ENCODE peak calls at places on chromosomes 2 and 18, in seven cellular contexts. One of them, this sample, is unnamed.

GRCh38 chr18:56639094-56639361 is 636 bp upstream of the TXNL1 start:
- DNase-seq in transverse colon: no peak
- DNase-seq in uterus: no peak
- DNase-seq in HCT116: no peak
- DNase-seq in heart left ventricle: no peak
- DNase-seq in suprapubic skin: no peak
- DNase-seq in IMR-90: no peak
- DNase-seq in this sample: no peak

GRCh38 chr2:235594041-235594440 is 100.2 kb downstream of the AGAP1 start:
- DNase-seq in transverse colon: no peak
- DNase-seq in uterus: no peak
- DNase-seq in HCT116: peak; percentile 71
- DNase-seq in heart left ventricle: no peak
- DNase-seq in suprapubic skin: no peak
- DNase-seq in IMR-90: peak; percentile 89
- DNase-seq in this sample: no peak

GRCh38 chr2:72214429-72215143 is 66.9 kb upstream of the CYP26B1 start:
- DNase-seq in transverse colon: no peak
- DNase-seq in uterus: no peak
- DNase-seq in HCT116: no peak
- DNase-seq in heart left ventricle: no peak
- DNase-seq in suprapubic skin: no peak
- DNase-seq in IMR-90: peak; percentile 76
- DNase-seq in this sample: no peak

GRCh38 chr2:175462246-175462645 is 280.7 kb upstream of the ATP5MC3 start:
- DNase-seq in transverse colon: no peak
- DNase-seq in uterus: no peak
- DNase-seq in HCT116: no peak
- DNase-seq in heart left ventricle: no peak
- DNase-seq in suprapubic skin: no peak
- DNase-seq in IMR-90: no peak
- DNase-seq in this sample: no peak

GRCh38 chr2:174356347-174356746 is 21.6 kb downstream of the SP9 start:
- DNase-seq in transverse colon: no peak
- DNase-seq in uterus: no peak
- DNase-seq in HCT116: no peak
- DNase-seq in heart left ventricle: no peak
- DNase-seq in suprapubic skin: no peak
- DNase-seq in IMR-90: no peak
- DNase-seq in this sample: no peak

GRCh38 chr18:48806551-48807261 is 144.1 kb downstream of the SMAD7 start:
- DNase-seq in transverse colon: peak; percentile 26
- DNase-seq in uterus: peak; percentile 23
- DNase-seq in HCT116: peak; percentile 12
- DNase-seq in heart left ventricle: peak; percentile 64
- DNase-seq in suprapubic skin: peak; percentile 72
- DNase-seq in IMR-90: no peak
- DNase-seq in this sample: peak; percentile 13

GRCh38 chr2:27754831-27755230 is 16.7 kb upstream of the MRPL33 start:
- DNase-seq in transverse colon: no peak
- DNase-seq in uterus: no peak
- DNase-seq in HCT116: no peak
- DNase-seq in heart left ventricle: no peak
- DNase-seq in suprapubic skin: no peak
- DNase-seq in IMR-90: no peak
- DNase-seq in this sample: no peak

GRCh38 chr2:97781981-97782380 is 68.6 kb downstream of the ZAP70 start:
- DNase-seq in transverse colon: peak; percentile 78
- DNase-seq in uterus: no peak
- DNase-seq in HCT116: no peak
- DNase-seq in heart left ventricle: no peak
- DNase-seq in suprapubic skin: no peak
- DNase-seq in IMR-90: no peak
- DNase-seq in this sample: no peak

GRCh38 chr2:238019962-238020361 is 40.8 kb upstream of the SCLY start:
- DNase-seq in transverse colon: no peak
- DNase-seq in uterus: no peak
- DNase-seq in HCT116: no peak
- DNase-seq in heart left ventricle: no peak
- DNase-seq in suprapubic skin: no peak
- DNase-seq in IMR-90: no peak
- DNase-seq in this sample: no peak

GRCh38 chr2:79630060-79630459 is 117.2 kb downstream of the CTNNA2 start:
- DNase-seq in transverse colon: no peak
- DNase-seq in uterus: no peak
- DNase-seq in HCT116: no peak
- DNase-seq in heart left ventricle: no peak
- DNase-seq in suprapubic skin: no peak
- DNase-seq in IMR-90: no peak
- DNase-seq in this sample: no peak

GRCh38 chr2:239290618-239291504 is 110.0 kb downstream of the HDAC4 start:
- DNase-seq in transverse colon: peak; percentile 14
- DNase-seq in uterus: peak; percentile 14
- DNase-seq in HCT116: no peak
- DNase-seq in heart left ventricle: peak; percentile 73
- DNase-seq in suprapubic skin: peak; percentile 75
- DNase-seq in IMR-90: no peak
- DNase-seq in this sample: no peak

GRCh38 chr2:218005028-218005427 is 2.2 kb upstream of the TNS1 start:
- DNase-seq in transverse colon: no peak
- DNase-seq in uterus: no peak
- DNase-seq in HCT116: no peak
- DNase-seq in heart left ventricle: no peak
- DNase-seq in suprapubic skin: no peak
- DNase-seq in IMR-90: no peak
- DNase-seq in this sample: no peak

GRCh38 chr2:54528311-54528945 is 72.3 kb downstream of the SPTBN1 start:
- DNase-seq in transverse colon: no peak
- DNase-seq in uterus: no peak
- DNase-seq in HCT116: no peak
- DNase-seq in heart left ventricle: no peak
- DNase-seq in suprapubic skin: no peak
- DNase-seq in IMR-90: peak; percentile 60
- DNase-seq in this sample: no peak

GRCh38 chr2:120326048-120326447 is 19.9 kb upstream of the INHBB start:
- DNase-seq in transverse colon: no peak
- DNase-seq in uterus: no peak
- DNase-seq in HCT116: no peak
- DNase-seq in heart left ventricle: no peak
- DNase-seq in suprapubic skin: no peak
- DNase-seq in IMR-90: no peak
- DNase-seq in this sample: no peak

GRCh38 chr2:170298115-170298514 is 120.2 kb downstream of the MYO3B start:
- DNase-seq in transverse colon: no peak
- DNase-seq in uterus: no peak
- DNase-seq in HCT116: no peak
- DNase-seq in heart left ventricle: no peak
- DNase-seq in suprapubic skin: no peak
- DNase-seq in IMR-90: no peak
- DNase-seq in this sample: no peak

GRCh38 chr18:61282926-61283325 is 50.3 kb upstream of the CDH20 start:
- DNase-seq in transverse colon: no peak
- DNase-seq in uterus: no peak
- DNase-seq in HCT116: no peak
- DNase-seq in heart left ventricle: no peak
- DNase-seq in suprapubic skin: no peak
- DNase-seq in IMR-90: no peak
- DNase-seq in this sample: no peak

GRCh38 chr2:188870289-188870688 is 103.9 kb upstream of the COL3A1 start:
- DNase-seq in transverse colon: no peak
- DNase-seq in uterus: no peak
- DNase-seq in HCT116: no peak
- DNase-seq in heart left ventricle: no peak
- DNase-seq in suprapubic skin: no peak
- DNase-seq in IMR-90: peak; percentile 97
- DNase-seq in this sample: no peak

GRCh38 chr2:43569921-43570320 is 25.9 kb downstream of the THADA start:
- DNase-seq in transverse colon: no peak
- DNase-seq in uterus: no peak
- DNase-seq in HCT116: no peak
- DNase-seq in heart left ventricle: no peak
- DNase-seq in suprapubic skin: no peak
- DNase-seq in IMR-90: no peak
- DNase-seq in this sample: no peak

GRCh38 chr2:237291138-237291792 is 122.7 kb downstream of the COL6A3 start:
- DNase-seq in transverse colon: peak; percentile 87
- DNase-seq in uterus: peak; percentile 96
- DNase-seq in HCT116: peak; percentile 89
- DNase-seq in heart left ventricle: peak; percentile 98
- DNase-seq in suprapubic skin: peak; percentile 96
- DNase-seq in IMR-90: peak; percentile 98
- DNase-seq in this sample: peak; percentile 88

GRCh38 chr2:873027-873426 is 77.6 kb upstream of the SNTG2 start:
- DNase-seq in transverse colon: no peak
- DNase-seq in uterus: no peak
- DNase-seq in HCT116: no peak
- DNase-seq in heart left ventricle: no peak
- DNase-seq in suprapubic skin: peak; percentile 53
- DNase-seq in IMR-90: no peak
- DNase-seq in this sample: peak; percentile 11

GRCh38 chr2:870426-870825 is 80.2 kb upstream of the SNTG2 start:
- DNase-seq in transverse colon: no peak
- DNase-seq in uterus: no peak
- DNase-seq in HCT116: no peak
- DNase-seq in heart left ventricle: no peak
- DNase-seq in suprapubic skin: peak; percentile 20
- DNase-seq in IMR-90: no peak
- DNase-seq in this sample: peak; percentile 17

GRCh38 chr2:873651-874580 is 76.7 kb upstream of the SNTG2 start:
- DNase-seq in transverse colon: no peak
- DNase-seq in uterus: no peak
- DNase-seq in HCT116: no peak
- DNase-seq in heart left ventricle: no peak
- DNase-seq in suprapubic skin: peak; percentile 67
- DNase-seq in IMR-90: no peak
- DNase-seq in this sample: peak; percentile 20

GRCh38 chr2:871175-871727 is 79.4 kb upstream of the SNTG2 start:
- DNase-seq in transverse colon: no peak
- DNase-seq in uterus: no peak
- DNase-seq in HCT116: no peak
- DNase-seq in heart left ventricle: no peak
- DNase-seq in suprapubic skin: peak; percentile 48
- DNase-seq in IMR-90: no peak
- DNase-seq in this sample: peak; percentile 23

DNA sequence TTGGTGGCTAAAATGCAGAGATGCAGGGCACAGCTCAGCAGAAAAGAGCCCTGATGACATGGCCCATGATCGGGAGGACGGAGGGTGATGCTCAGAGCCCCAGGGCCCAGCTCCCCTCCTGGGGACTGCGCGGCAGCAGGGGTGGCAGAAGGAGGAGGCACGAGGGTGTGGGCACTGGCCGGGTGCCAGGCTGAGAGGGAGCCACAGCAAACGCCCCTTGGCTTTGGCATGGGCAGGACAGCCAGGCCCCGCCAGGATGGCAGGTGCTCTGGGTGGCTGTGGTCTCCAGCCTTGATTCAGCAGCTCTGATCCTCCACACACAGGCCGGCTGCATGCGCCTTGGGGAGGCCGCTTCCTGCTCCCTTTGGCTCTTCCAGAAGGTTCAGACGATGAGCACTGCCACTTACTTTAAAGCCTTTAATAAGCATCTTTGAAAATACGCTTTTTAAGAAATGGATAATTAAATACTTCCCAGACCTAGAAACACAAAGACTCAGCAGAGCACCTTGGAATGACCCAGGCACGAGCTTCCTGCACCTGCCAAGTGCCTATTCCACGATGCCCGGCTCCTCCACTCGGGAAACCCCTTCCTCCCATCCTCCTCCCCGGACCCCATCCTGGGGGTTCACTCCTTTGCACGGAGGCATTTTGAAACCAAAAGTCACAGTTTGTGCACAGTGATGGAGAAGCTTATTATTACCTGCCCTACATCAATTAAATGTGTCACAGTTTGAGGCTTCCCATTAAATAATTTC is 78.5 kb upstream of the SNTG2 start:
- DNase-seq in transverse colon: no peak
- DNase-seq in uterus: no peak
- DNase-seq in HCT116: no peak
- DNase-seq in heart left ventricle: no peak
- DNase-seq in suprapubic skin: peak; percentile 62
- DNase-seq in IMR-90: no peak
- DNase-seq in this sample: peak; percentile 19
- TF ChIP-seq POLR2A in transverse colon: no peak
- TF ChIP-seq POLR2A in uterus: no peak
- TF ChIP-seq POLR2A in HCT116: no peak
- TF ChIP-seq POLR2A in heart left ventricle: no peak
- TF ChIP-seq POLR2A in suprapubic skin: no peak
- TF ChIP-seq POLR2A in IMR-90: no peak
- TF ChIP-seq POLR2A in this sample: no peak

GRCh38 chr2:127373362-127374083 is 14.3 kb downstream of the MAP3K2 start:
- DNase-seq in transverse colon: no peak
- DNase-seq in uterus: no peak
- DNase-seq in HCT116: no peak
- DNase-seq in heart left ventricle: no peak
- DNase-seq in suprapubic skin: no peak
- DNase-seq in IMR-90: no peak
- DNase-seq in this sample: no peak
- H3K9me3 ChIP-seq in transverse colon: no peaks in the 10 kb centered on the region
- H3K9me3 ChIP-seq in uterus: no peaks in the 10 kb centered on the region
- H3K9me3 ChIP-seq in HCT116: no peaks in the 10 kb centered on the region
- H3K9me3 ChIP-seq in heart left ventricle: no peaks in the 10 kb centered on the region
- H3K9me3 ChIP-seq in suprapubic skin: peaks cover 8% of the 10 kb centered on the region
- H3K9me3 ChIP-seq in IMR-90: no peaks in the 10 kb centered on the region
- H3K9me3 ChIP-seq in this sample: peaks cover 28% of the 10 kb centered on the region

GRCh38 chr2:207483066-207483465 is 46.7 kb upstream of the CREB1 start:
- DNase-seq in transverse colon: no peak
- DNase-seq in uterus: no peak
- DNase-seq in HCT116: no peak
- DNase-seq in heart left ventricle: no peak
- DNase-seq in suprapubic skin: no peak
- DNase-seq in IMR-90: no peak
- DNase-seq in this sample: no peak
- TF ChIP-seq POLR2A in transverse colon: no peak
- TF ChIP-seq POLR2A in uterus: no peak
- TF ChIP-seq POLR2A in HCT116: no peak
- TF ChIP-seq POLR2A in heart left ventricle: no peak
- TF ChIP-seq POLR2A in suprapubic skin: no peak
- TF ChIP-seq POLR2A in IMR-90: no peak
- TF ChIP-seq POLR2A in this sample: no peak

GRCh38 chr18:76709659-76710645 is 112.4 kb upstream of the ZNF236 start:
- DNase-seq in transverse colon: peak; percentile 61
- DNase-seq in uterus: peak; percentile 72
- DNase-seq in HCT116: peak; percentile 52
- DNase-seq in heart left ventricle: peak; percentile 64
- DNase-seq in suprapubic skin: no peak
- DNase-seq in IMR-90: peak; percentile 65
- DNase-seq in this sample: peak; percentile 74

GRCh38 chr18:76710646-76711520 is 111.5 kb upstream of the ZNF236 start:
- DNase-seq in transverse colon: no peak
- DNase-seq in uterus: no peak
- DNase-seq in HCT116: no peak
- DNase-seq in heart left ventricle: no peak
- DNase-seq in suprapubic skin: no peak
- DNase-seq in IMR-90: no peak
- DNase-seq in this sample: no peak

GRCh38 chr18:76707534-76707933 is 114.8 kb upstream of the ZNF236 start:
- DNase-seq in transverse colon: no peak
- DNase-seq in uterus: no peak
- DNase-seq in HCT116: no peak
- DNase-seq in heart left ventricle: no peak
- DNase-seq in suprapubic skin: no peak
- DNase-seq in IMR-90: no peak
- DNase-seq in this sample: no peak

GRCh38 chr18:76708727-76709353 is 113.5 kb upstream of the ZNF236 start:
- DNase-seq in transverse colon: no peak
- DNase-seq in uterus: no peak
- DNase-seq in HCT116: no peak
- DNase-seq in heart left ventricle: no peak
- DNase-seq in suprapubic skin: no peak
- DNase-seq in IMR-90: no peak
- DNase-seq in this sample: no peak

GRCh38 chr18:76708036-76708726 is 114.2 kb upstream of the ZNF236 start:
- DNase-seq in transverse colon: no peak
- DNase-seq in uterus: no peak
- DNase-seq in HCT116: no peak
- DNase-seq in heart left ventricle: no peak
- DNase-seq in suprapubic skin: no peak
- DNase-seq in IMR-90: no peak
- DNase-seq in this sample: no peak
- H3K9me3 ChIP-seq in transverse colon: no peaks in the 10 kb centered on the region
- H3K9me3 ChIP-seq in uterus: no peaks in the 10 kb centered on the region
- H3K9me3 ChIP-seq in HCT116: no peaks in the 10 kb centered on the region
- H3K9me3 ChIP-seq in heart left ventricle: no peaks in the 10 kb centered on the region
- H3K9me3 ChIP-seq in suprapubic skin: no peaks in the 10 kb centered on the region
- H3K9me3 ChIP-seq in IMR-90: no peaks in the 10 kb centered on the region
- H3K9me3 ChIP-seq in this sample: no peaks in the 10 kb centered on the region